ENCODE peak calls at places on chromosomes 1 and 21, in six cellular contexts. One of them, this sample, is unnamed.

GRCh38 chr21:25626752-25627151 is 12.3 kb upstream of the JAM2 start:
- DNase-seq in endothelial cell: no peak
- DNase-seq in K562: no peak
- DNase-seq in endodermal cell: no peak
- DNase-seq in choroid plexus epithelial cell: peak
- DNase-seq in RWPE1: no peak
- DNase-seq in this sample: no peak

GRCh38 chr21:28309596-28309995 is 683.1 kb downstream of the LTN1 start:
- DNase-seq in endothelial cell: no peak
- DNase-seq in K562: no peak
- DNase-seq in endodermal cell: no peak
- DNase-seq in choroid plexus epithelial cell: no peak
- DNase-seq in RWPE1: no peak
- DNase-seq in this sample: no peak

GRCh38 chr1:234899041-234899787 is 229.4 kb downstream of the TOMM20 start:
- DNase-seq in endothelial cell: no peak
- DNase-seq in K562: peak
- DNase-seq in endodermal cell: peak
- DNase-seq in choroid plexus epithelial cell: peak
- DNase-seq in RWPE1: no peak
- DNase-seq in this sample: peak

GRCh38 chr1:204363335-204364114 is 3.8 kb upstream of the PLEKHA6 start:
- DNase-seq in endothelial cell: peak
- DNase-seq in K562: peak
- DNase-seq in endodermal cell: peak
- DNase-seq in choroid plexus epithelial cell: peak
- DNase-seq in RWPE1: peak
- DNase-seq in this sample: peak

GRCh38 chr1:20250346-20250989 is 40.2 kb upstream of the VWA5B1 start:
- DNase-seq in endothelial cell: no peak
- DNase-seq in K562: no peak
- DNase-seq in endodermal cell: no peak
- DNase-seq in choroid plexus epithelial cell: peak
- DNase-seq in RWPE1: no peak
- DNase-seq in this sample: no peak

GRCh38 chr1:81264976-81265375 is 535.8 kb upstream of the ADGRL2 start:
- DNase-seq in endothelial cell: no peak
- DNase-seq in K562: no peak
- DNase-seq in endodermal cell: no peak
- DNase-seq in choroid plexus epithelial cell: no peak
- DNase-seq in RWPE1: no peak
- DNase-seq in this sample: no peak

GRCh38 chr1:78081980-78082860 is 36.5 kb downstream of the GIPC2 start:
- DNase-seq in endothelial cell: no peak
- DNase-seq in K562: no peak
- DNase-seq in endodermal cell: no peak
- DNase-seq in choroid plexus epithelial cell: peak
- DNase-seq in RWPE1: no peak
- DNase-seq in this sample: no peak

GRCh38 chr1:166671627-166672026 is 167.6 kb upstream of the POGK start:
- DNase-seq in endothelial cell: no peak
- DNase-seq in K562: no peak
- DNase-seq in endodermal cell: no peak
- DNase-seq in choroid plexus epithelial cell: no peak
- DNase-seq in RWPE1: no peak
- DNase-seq in this sample: no peak

GRCh38 chr1:181135815-181136737 is 47.6 kb downstream of the IER5 start:
- DNase-seq in endothelial cell: no peak
- DNase-seq in K562: no peak
- DNase-seq in endodermal cell: no peak
- DNase-seq in choroid plexus epithelial cell: peak
- DNase-seq in RWPE1: peak
- DNase-seq in this sample: no peak

GRCh38 chr1:159980076-159980475 is 26.0 kb upstream of the SLAMF9 start:
- DNase-seq in endothelial cell: no peak
- DNase-seq in K562: no peak
- DNase-seq in endodermal cell: peak
- DNase-seq in choroid plexus epithelial cell: no peak
- DNase-seq in RWPE1: no peak
- DNase-seq in this sample: no peak

GRCh38 chr1:2248127-2248826 is 20.2 kb downstream of the SKI start:
- DNase-seq in endothelial cell: no peak
- DNase-seq in K562: no peak
- DNase-seq in endodermal cell: peak
- DNase-seq in choroid plexus epithelial cell: no peak
- DNase-seq in RWPE1: no peak
- DNase-seq in this sample: peak

GRCh38 chr21:44900559-44901251 is 20.0 kb downstream of the ITGB2 start:
- DNase-seq in endothelial cell: no peak
- DNase-seq in K562: no peak
- DNase-seq in endodermal cell: no peak
- DNase-seq in choroid plexus epithelial cell: no peak
- DNase-seq in RWPE1: no peak
- DNase-seq in this sample: peak

GRCh38 chr1:238779676-238780075 is 606.7 kb upstream of the CHRM3 start:
- DNase-seq in endothelial cell: no peak
- DNase-seq in K562: no peak
- DNase-seq in endodermal cell: no peak
- DNase-seq in choroid plexus epithelial cell: no peak
- DNase-seq in RWPE1: no peak
- DNase-seq in this sample: no peak

GRCh38 chr1:198122693-198123092 is 34.1 kb upstream of the NEK7 start:
- DNase-seq in endothelial cell: no peak
- DNase-seq in K562: peak
- DNase-seq in endodermal cell: no peak
- DNase-seq in choroid plexus epithelial cell: peak
- DNase-seq in RWPE1: no peak
- DNase-seq in this sample: no peak

GRCh38 chr1:155010211-155010918 is 7.8 kb downstream of the ZBTB7B start:
- DNase-seq in endothelial cell: no peak
- DNase-seq in K562: no peak
- DNase-seq in endodermal cell: no peak
- DNase-seq in choroid plexus epithelial cell: no peak
- DNase-seq in RWPE1: no peak
- DNase-seq in this sample: no peak

GRCh38 chr1:147834810-147835209 is 67.8 kb upstream of the GJA8 start:
- DNase-seq in endothelial cell: no peak
- DNase-seq in K562: no peak
- DNase-seq in endodermal cell: no peak
- DNase-seq in choroid plexus epithelial cell: no peak
- DNase-seq in RWPE1: no peak
- DNase-seq in this sample: no peak

GRCh38 chr1:154471304-154471703 is 30.7 kb upstream of the TDRD10 start:
- DNase-seq in endothelial cell: no peak
- DNase-seq in K562: no peak
- DNase-seq in endodermal cell: no peak
- DNase-seq in choroid plexus epithelial cell: no peak
- DNase-seq in RWPE1: no peak
- DNase-seq in this sample: no peak

GRCh38 chr1:95534985-95535384 is 301.0 kb downstream of the RWDD3 start:
- DNase-seq in endothelial cell: no peak
- DNase-seq in K562: no peak
- DNase-seq in endodermal cell: peak
- DNase-seq in choroid plexus epithelial cell: no peak
- DNase-seq in RWPE1: no peak
- DNase-seq in this sample: no peak

GRCh38 chr1:37763791-37764741 is 854 bp downstream of the EPHA10 start:
- DNase-seq in endothelial cell: peak
- DNase-seq in K562: peak
- DNase-seq in endodermal cell: peak
- DNase-seq in choroid plexus epithelial cell: peak
- DNase-seq in RWPE1: peak
- DNase-seq in this sample: peak

GRCh38 chr1:245688536-245689453 is 534.0 kb downstream of the KIF26B start:
- DNase-seq in endothelial cell: no peak
- DNase-seq in K562: no peak
- DNase-seq in endodermal cell: no peak
- DNase-seq in choroid plexus epithelial cell: no peak
- DNase-seq in RWPE1: no peak
- DNase-seq in this sample: peak

GRCh38 chr1:204692852-204693356 is 7.4 kb upstream of the LRRN2 start:
- DNase-seq in endothelial cell: no peak
- DNase-seq in K562: peak
- DNase-seq in endodermal cell: peak
- DNase-seq in choroid plexus epithelial cell: no peak
- DNase-seq in RWPE1: no peak
- DNase-seq in this sample: peak

GRCh38 chr1:65069186-65069585 is 78.8 kb upstream of the AK4 start:
- DNase-seq in endothelial cell: no peak
- DNase-seq in K562: no peak
- DNase-seq in endodermal cell: no peak
- DNase-seq in choroid plexus epithelial cell: no peak
- DNase-seq in RWPE1: no peak
- DNase-seq in this sample: no peak

GRCh38 chr1:116417678-116418077 is 44.6 kb downstream of the ATP1A1 start:
- DNase-seq in endothelial cell: no peak
- DNase-seq in K562: no peak
- DNase-seq in endodermal cell: no peak
- DNase-seq in choroid plexus epithelial cell: no peak
- DNase-seq in RWPE1: no peak
- DNase-seq in this sample: no peak

GRCh38 chr1:172955161-172955821 is 95.5 kb downstream of the TNFSF18 start:
- DNase-seq in endothelial cell: no peak
- DNase-seq in K562: no peak
- DNase-seq in endodermal cell: no peak
- DNase-seq in choroid plexus epithelial cell: peak
- DNase-seq in RWPE1: no peak
- DNase-seq in this sample: no peak

GRCh38 chr1:230760360-230760827 is 13.2 kb downstream of the CAPN9 start:
- DNase-seq in endothelial cell: no peak
- DNase-seq in K562: no peak
- DNase-seq in endodermal cell: peak
- DNase-seq in choroid plexus epithelial cell: no peak
- DNase-seq in RWPE1: no peak
- DNase-seq in this sample: peak
- TF ChIP-seq CTCF in endothelial cell: no peak
- TF ChIP-seq CTCF in K562: no peak
- TF ChIP-seq CTCF in endodermal cell: peak
- TF ChIP-seq CTCF in choroid plexus epithelial cell: no peak
- TF ChIP-seq CTCF in RWPE1: no peak
- TF ChIP-seq CTCF in this sample: no peak

GRCh38 chr21:34986561-34987533 is 62.3 kb downstream of the RUNX1 start:
- DNase-seq in endothelial cell: no peak
- DNase-seq in K562: no peak
- DNase-seq in endodermal cell: peak
- DNase-seq in choroid plexus epithelial cell: peak
- DNase-seq in RWPE1: no peak
- DNase-seq in this sample: no peak
- TF ChIP-seq CTCF in endothelial cell: no peak
- TF ChIP-seq CTCF in K562: no peak
- TF ChIP-seq CTCF in endodermal cell: peak
- TF ChIP-seq CTCF in choroid plexus epithelial cell: peak
- TF ChIP-seq CTCF in RWPE1: no peak
- TF ChIP-seq CTCF in this sample: no peak

GRCh38 chr21:31346256-31346821 is 2.3 kb upstream of the TIAM1 start:
- DNase-seq in endothelial cell: no peak
- DNase-seq in K562: no peak
- DNase-seq in endodermal cell: no peak
- DNase-seq in choroid plexus epithelial cell: no peak
- DNase-seq in RWPE1: no peak
- DNase-seq in this sample: no peak

GRCh38 chr21:31343680-31344480 is at the start of gene TIAM1:
- DNase-seq in endothelial cell: peak
- DNase-seq in K562: no peak
- DNase-seq in endodermal cell: peak
- DNase-seq in choroid plexus epithelial cell: peak
- DNase-seq in RWPE1: peak
- DNase-seq in this sample: peak

GRCh38 chr21:31348188-31348587 is 4.1 kb upstream of the TIAM1 start:
- DNase-seq in endothelial cell: no peak
- DNase-seq in K562: no peak
- DNase-seq in endodermal cell: peak
- DNase-seq in choroid plexus epithelial cell: no peak
- DNase-seq in RWPE1: no peak
- DNase-seq in this sample: no peak

GRCh38 chr21:31349208-31349607 is 5.1 kb upstream of the TIAM1 start:
- DNase-seq in endothelial cell: no peak
- DNase-seq in K562: no peak
- DNase-seq in endodermal cell: no peak
- DNase-seq in choroid plexus epithelial cell: no peak
- DNase-seq in RWPE1: no peak
- DNase-seq in this sample: no peak

DNA sequence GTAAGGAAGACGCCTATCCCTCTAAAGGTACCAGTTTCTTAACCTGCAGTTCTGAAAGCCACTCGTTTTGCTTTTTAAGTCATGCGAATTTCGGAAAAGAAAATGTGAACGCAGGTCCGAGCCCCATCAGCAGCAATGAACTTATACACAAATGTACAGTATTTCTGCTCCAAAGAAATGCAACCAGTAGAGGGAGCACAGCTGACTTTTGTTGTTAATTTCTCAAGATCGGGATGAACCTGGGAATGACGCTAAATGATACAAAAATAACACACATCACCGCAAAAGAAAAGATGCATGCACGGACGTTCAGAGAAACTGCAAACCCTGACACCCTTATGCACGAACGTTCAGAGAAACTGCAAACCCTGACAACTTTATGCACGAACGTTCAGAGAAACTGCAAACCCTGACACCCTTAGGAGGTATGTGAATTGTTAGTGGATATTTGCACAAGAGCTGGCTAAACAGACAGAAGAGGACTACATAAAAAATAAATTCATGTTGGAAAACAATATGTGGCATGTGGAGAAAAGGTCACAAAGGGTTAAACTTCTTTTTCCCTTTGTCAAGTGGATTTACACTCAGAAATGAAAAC is 3.5 kb upstream of the TIAM1 start:
- DNase-seq in endothelial cell: no peak
- DNase-seq in K562: peak
- DNase-seq in endodermal cell: no peak
- DNase-seq in choroid plexus epithelial cell: peak
- DNase-seq in RWPE1: peak
- DNase-seq in this sample: no peak
- TF ChIP-seq CTCF in endothelial cell: peak
- TF ChIP-seq CTCF in K562: peak
- TF ChIP-seq CTCF in endodermal cell: peak
- TF ChIP-seq CTCF in choroid plexus epithelial cell: peak
- TF ChIP-seq CTCF in RWPE1: peak
- TF ChIP-seq CTCF in this sample: no peak

DNA sequence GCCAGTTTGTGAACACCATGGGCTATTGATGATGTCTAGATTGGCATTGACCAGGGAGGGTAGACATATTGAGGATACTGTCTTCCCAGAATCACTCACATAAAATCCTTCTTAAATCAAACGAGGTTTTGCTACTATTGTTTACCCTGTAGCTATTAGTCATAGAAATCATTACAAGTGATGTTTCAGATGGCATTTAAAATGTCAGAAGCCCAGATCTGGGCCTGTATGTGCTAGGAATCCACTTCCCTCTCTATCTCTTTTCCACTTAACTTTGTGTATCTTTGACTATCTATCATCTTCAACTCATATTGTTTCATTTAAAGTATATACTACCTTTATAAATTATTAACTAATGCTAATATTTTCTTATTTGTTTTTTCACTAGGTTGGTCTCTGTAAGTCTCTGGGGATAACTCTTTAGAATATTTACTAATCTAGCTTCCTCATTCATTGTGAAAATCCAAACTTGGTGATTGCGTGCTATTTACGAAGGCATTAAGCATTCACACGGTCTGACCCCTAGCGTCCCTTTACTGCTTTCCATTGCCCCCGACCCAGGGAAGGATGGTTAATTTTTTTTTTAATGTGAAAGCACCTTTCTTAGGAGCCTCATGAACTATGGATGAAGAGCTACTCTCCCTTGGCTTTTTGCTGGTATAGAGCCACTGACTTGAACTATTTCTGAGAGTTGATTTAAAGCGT is 281.8 kb downstream of the GPATCH2 start:
- DNase-seq in endothelial cell: no peak
- DNase-seq in K562: no peak
- DNase-seq in endodermal cell: no peak
- DNase-seq in choroid plexus epithelial cell: no peak
- DNase-seq in RWPE1: no peak
- DNase-seq in this sample: no peak
- TF ChIP-seq CTCF in endothelial cell: no peak
- TF ChIP-seq CTCF in K562: no peak
- TF ChIP-seq CTCF in endodermal cell: peak
- TF ChIP-seq CTCF in choroid plexus epithelial cell: no peak
- TF ChIP-seq CTCF in RWPE1: no peak
- TF ChIP-seq CTCF in this sample: no peak